ENCODE peak calls at places on chromosomes 2 and 18, in eight cellular contexts. X is DND-41, O is HCT116, F is prostate gland, A is astrocyte of the spinal cord, N is stomach, P is NT2/D1, J is K562. H is an unnamed sample.

GRCh38 chr2:131445896-131446295 is 30.0 kb upstream of the TUBA3D start:
- DNase-seq in X (no peak), O (no peak), F (no peak), A (no peak), N (no peak), P (no peak), J (no peak), H (no peak)

GRCh38 chr18:44620821-44621220 is 59.9 kb upstream of the SETBP1 start:
- DNase-seq in X (no peak), O (no peak), F (no peak), A (no peak), N (no peak), P (no peak), J (no peak), H (no peak)

GRCh38 chr2:2828774-2829368 is 497.8 kb upstream of the MYT1L start:
- DNase-seq in X (no peak), O (no peak), F (no peak), A (no peak), N (peak; percentile 15), P (no peak), J (no peak), H (no peak)

GRCh38 chr2:224160917-224161316 is 121.8 kb upstream of the SERPINE2 start:
- DNase-seq in X (no peak), O (no peak), F (no peak), A (peak; percentile 68), N (no peak), P (no peak), J (no peak), H (no peak)

GRCh38 chr2:240333985-240334384 is 101.5 kb upstream of the GPC1 start:
- DNase-seq in X (no peak), O (no peak), F (no peak), A (no peak), N (no peak), P (no peak), J (no peak), H (no peak)

GRCh38 chr18:49447810-49448745 is 12.4 kb downstream of the DYM start:
- DNase-seq in X (peak; percentile 58), O (peak; percentile 67), F (peak; percentile 40), A (peak; percentile 59), N (no peak), P (peak; percentile 73), J (peak; percentile 12), H (peak; percentile 71)

GRCh38 chr2:60867848-60868247 is 13.5 kb upstream of the REL start:
- DNase-seq in X (peak; percentile 43), O (no peak), F (no peak), A (no peak), N (no peak), P (no peak), J (no peak), H (no peak)

GRCh38 chr18:13620818-13621445 is 105.4 kb downstream of the FAM210A start:
- DNase-seq in X (no peak), O (no peak), F (no peak), A (no peak), N (no peak), P (no peak), J (no peak), H (no peak)

GRCh38 chr2:26086155-26086634 is 52.3 kb downstream of the RAB10 start:
- DNase-seq in X (no peak), O (peak; percentile 36), F (no peak), A (peak; percentile 94), N (no peak), P (no peak), J (no peak), H (no peak)

GRCh38 chr18:80184243-80184772 is 63.0 kb downstream of the PARD6G start:
- DNase-seq in X (no peak), O (no peak), F (no peak), A (no peak), N (no peak), P (no peak), J (no peak), H (no peak)

GRCh38 chr18:54127759-54128378 is 96.6 kb downstream of the MBD2 start:
- DNase-seq in X (peak; percentile 23), O (peak; percentile 35), F (no peak), A (peak; percentile 65), N (no peak), P (peak; percentile 43), J (peak; percentile 13), H (peak; percentile 22)

GRCh38 chr2:217437289-217437688 is 565.5 kb downstream of the TNS1 start:
- DNase-seq in X (no peak), O (no peak), F (no peak), A (no peak), N (no peak), P (no peak), J (no peak), H (no peak)

GRCh38 chr2:196399736-196400691 is 228.6 kb upstream of the STK17B start:
- DNase-seq in X (peak; percentile 16), O (peak; percentile 40), F (no peak), A (peak; percentile 92), N (no peak), P (no peak), J (no peak), H (no peak)

GRCh38 chr2:23375448-23375847 is 9.5 kb upstream of the KLHL29 start:
- DNase-seq in X (no peak), O (peak; percentile 76), F (no peak), A (no peak), N (no peak), P (no peak), J (peak; percentile 39), H (peak; percentile 58)

GRCh38 chr2:238286551-238286950 is 1.9 kb downstream of the PER2 start:
- DNase-seq in X (no peak), O (no peak), F (peak; percentile 82), A (peak; percentile 88), N (peak; percentile 85), P (no peak), J (no peak), H (no peak)

GRCh38 chr2:12076810-12077209 is 330.4 kb downstream of the LPIN1 start:
- DNase-seq in X (no peak), O (no peak), F (no peak), A (peak; percentile 39), N (no peak), P (no peak), J (no peak), H (no peak)

GRCh38 chr2:113896791-113897190 is 6.9 kb downstream of the ACTR3 start:
- DNase-seq in X (no peak), O (no peak), F (no peak), A (no peak), N (no peak), P (no peak), J (no peak), H (no peak)

GRCh38 chr18:35410561-35410960 is 33.4 kb upstream of the ZNF396 start:
- DNase-seq in X (no peak), O (no peak), F (no peak), A (no peak), N (no peak), P (no peak), J (no peak), H (no peak)

GRCh38 chr2:85788603-85789002 is 34.8 kb downstream of the ATOH8 start:
- DNase-seq in X (no peak), O (no peak), F (no peak), A (no peak), N (no peak), P (no peak), J (no peak), H (no peak)

GRCh38 chr2:188668017-188668663 is 306.0 kb upstream of the COL3A1 start:
- DNase-seq in X (no peak), O (peak; percentile 13), F (no peak), A (peak; percentile 97), N (no peak), P (no peak), J (no peak), H (peak; percentile 20)

DNA sequence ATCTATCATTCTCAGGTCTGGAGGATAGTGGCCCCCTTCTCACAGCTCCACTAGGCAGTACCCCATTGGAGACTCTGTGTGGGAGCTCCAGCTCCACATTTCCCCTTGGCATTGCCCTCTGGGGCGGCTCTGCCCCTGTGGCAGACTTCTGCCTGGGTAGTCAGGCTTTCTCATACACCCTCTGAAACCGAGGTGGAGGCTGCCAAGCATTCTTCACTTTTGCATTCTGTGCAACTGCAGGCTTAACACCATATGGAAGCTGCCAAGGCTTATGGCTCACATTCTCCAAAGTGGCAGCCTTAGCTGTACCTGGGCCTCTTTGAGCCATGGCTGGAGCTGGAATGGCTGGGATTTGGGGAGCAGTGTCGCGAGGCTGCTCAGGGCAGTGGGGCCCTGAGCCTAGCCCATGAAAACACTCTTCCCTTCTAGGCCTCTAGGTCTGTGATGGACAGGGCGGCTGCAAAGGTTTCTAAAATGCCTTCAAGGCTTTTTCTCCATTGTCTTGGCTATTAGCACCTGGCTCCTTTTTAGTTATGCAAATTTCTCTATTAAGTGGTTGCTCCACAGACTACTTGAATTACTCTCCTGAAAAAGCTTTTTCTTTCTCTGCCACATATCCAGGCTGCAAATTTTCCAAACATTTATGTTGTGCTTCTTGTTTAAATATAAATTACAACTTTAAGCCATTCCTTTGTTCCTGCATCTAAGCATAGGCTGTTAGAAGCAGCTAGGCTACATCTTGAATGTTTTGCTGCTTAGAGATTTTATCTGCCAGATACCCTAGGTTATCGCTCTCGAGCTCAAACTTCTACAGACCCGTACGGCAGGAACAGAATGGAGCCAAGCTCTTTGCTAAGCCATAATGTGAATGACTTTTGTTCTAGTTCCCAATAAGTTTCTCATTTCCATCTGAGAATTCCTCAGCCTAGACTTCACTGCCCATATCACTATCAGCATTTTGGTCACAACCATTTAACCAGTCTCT is 206.5 kb downstream of the CPS1 start:
- DNase-seq in X (no peak), O (no peak), F (no peak), A (no peak), N (no peak), P (peak; percentile 63), J (no peak), H (no peak)
- H3K4me3 ChIP-seq in X (no peak overlapping the region), O (no peak overlapping the region), F (no peak overlapping the region), A (no peak overlapping the region), N (no peak overlapping the region), P (no peak overlapping the region), J (no peak overlapping the region), H (no peak overlapping the region)

GRCh38 chr2:79512442-79513401 is at the start of gene CTNNA2:
- DNase-seq in X (no peak), O (no peak), F (no peak), A (peak; percentile 5), N (peak; percentile 50), P (peak; percentile 83), J (peak; percentile 94), H (peak; percentile 67)

GRCh38 chr2:79511320-79511951 is 1.4 kb upstream of the CTNNA2 start:
- DNase-seq in X (peak; percentile 17), O (no peak), F (no peak), A (peak; percentile 66), N (peak; percentile 43), P (peak; percentile 70), J (peak; percentile 23), H (peak; percentile 74)
- H3K4me3 ChIP-seq in X (no peak overlapping the region), O (no peak overlapping the region), F (no peak overlapping the region), A (no peak overlapping the region), N (no peak overlapping the region), P (no peak overlapping the region), J (no peak overlapping the region), H (no peak overlapping the region)

GRCh38 chr2:207093234-207093633 is 72.5 kb downstream of the KLF7 start:
- DNase-seq in X (no peak), O (no peak), F (no peak), A (no peak), N (no peak), P (peak; percentile 35), J (no peak), H (no peak)
- H3K4me3 ChIP-seq in X (no peak overlapping the region), O (no peak overlapping the region), F (no peak overlapping the region), A (no peak overlapping the region), N (no peak overlapping the region), P (no peak overlapping the region), J (no peak overlapping the region), H (no peak overlapping the region)

DNA sequence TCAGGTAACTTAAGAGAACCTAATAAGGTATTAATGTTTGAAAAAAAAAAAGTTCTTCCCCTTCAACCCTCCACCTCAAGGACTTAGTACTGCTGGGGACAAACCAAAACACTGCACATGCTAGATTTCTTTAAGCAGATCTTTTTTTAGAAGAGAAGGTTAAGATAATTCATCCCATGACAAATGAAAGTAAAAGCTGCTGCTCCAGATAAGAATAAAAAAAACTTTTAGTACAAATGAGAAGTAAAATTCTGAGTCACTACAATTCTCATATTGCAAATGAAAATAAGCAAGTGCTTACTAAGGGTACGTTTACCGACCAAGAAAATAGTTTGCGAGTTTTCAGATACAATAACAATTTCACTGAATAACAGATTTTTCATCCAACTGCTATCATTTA is 8.9 kb downstream of the STAM2 start:
- DNase-seq in X (no peak), O (no peak), F (no peak), A (peak; percentile 60), N (no peak), P (no peak), J (no peak), H (no peak)
- H3K4me3 ChIP-seq in X (no peak overlapping the region), O (no peak overlapping the region), F (no peak overlapping the region), A (no peak overlapping the region), N (no peak overlapping the region), P (no peak overlapping the region), J (no peak overlapping the region), H (no peak overlapping the region)